ENCODE peak calls at places on chromosomes 5 and 9, in nine cellular contexts. Y is left ventricle myocardium inferior, V is GM23248, U is PC-9, D is iPS DF 6.9, H is gastrocnemius medialis, W is MM.1S, N is brain microvascular endothelial cell, E is BE2C. T is an unnamed sample. For H3K36me3, the result is how much of the 10 kb centered on the place peaks cover.

GRCh38 chr5:130331332-130331731 is 427.1 kb downstream of the CHSY3 start:
- DNase-seq in Y (no peak), V (no peak), U (no peak), D (no peak), H (no peak), W (no peak), N (no peak), E (no peak), T (no peak)

GRCh38 chr5:172837640-172838039 is 3.6 kb downstream of the ERGIC1 start:
- DNase-seq in Y (no peak), V (no peak), U (no peak), D (no peak), H (no peak), W (peak), N (no peak), E (no peak), T (peak)

GRCh38 chr5:8184455-8185063 is 315.6 kb downstream of the MTRR start:
- DNase-seq in Y (no peak), V (peak), U (no peak), D (peak), H (no peak), W (peak), N (peak), E (peak), T (no peak)

GRCh38 chr5:61275841-61276240 is 56.2 kb upstream of the ZSWIM6 start:
- DNase-seq in Y (peak), V (peak), U (no peak), D (no peak), H (peak), W (no peak), N (peak), E (no peak), T (no peak)

GRCh38 chr5:96229173-96229572 is 203.9 kb downstream of the PCSK1 start:
- DNase-seq in Y (no peak), V (no peak), U (no peak), D (no peak), H (no peak), W (no peak), N (no peak), E (no peak), T (no peak)

GRCh38 chr9:113620377-113621161 is 157.0 kb downstream of the RGS3 start:
- DNase-seq in Y (peak), V (peak), U (peak), D (peak), H (no peak), W (no peak), N (peak), E (peak), T (no peak)

GRCh38 chr9:37669232-37669631 is 18.5 kb downstream of the FRMPD1 start:
- DNase-seq in Y (no peak), V (no peak), U (no peak), D (no peak), H (no peak), W (no peak), N (no peak), E (no peak), T (no peak)

GRCh38 chr9:105026451-105026850 is 98.5 kb upstream of the ABCA1 start:
- DNase-seq in Y (no peak), V (peak), U (no peak), D (no peak), H (no peak), W (no peak), N (peak), E (no peak), T (no peak)

GRCh38 chr9:69745716-69746538 is 13.9 kb downstream of the PTAR1 start:
- DNase-seq in Y (no peak), V (peak), U (no peak), D (no peak), H (no peak), W (no peak), N (no peak), E (peak), T (no peak)

GRCh38 chr9:37503736-37504135 is 18.0 kb downstream of the POLR1E start:
- DNase-seq in Y (no peak), V (peak), U (no peak), D (no peak), H (no peak), W (no peak), N (peak), E (no peak), T (no peak)

GRCh38 chr9:82431121-82431520 is 442.5 kb downstream of the SPATA31D1 start:
- DNase-seq in Y (no peak), V (no peak), U (no peak), D (no peak), H (no peak), W (no peak), N (no peak), E (no peak), T (no peak)

GRCh38 chr5:3002230-3002629 is 250.8 kb upstream of the IRX2 start:
- DNase-seq in Y (no peak), V (no peak), U (no peak), D (no peak), H (no peak), W (no peak), N (no peak), E (no peak), T (no peak)

GRCh38 chr5:143066556-143067281 is 296.5 kb downstream of the ARHGAP26 start:
- DNase-seq in Y (peak), V (peak), U (no peak), D (no peak), H (peak), W (peak), N (no peak), E (no peak), T (no peak)

GRCh38 chr5:94658272-94658671 is 39.8 kb downstream of the SLF1 start:
- DNase-seq in Y (no peak), V (no peak), U (no peak), D (no peak), H (no peak), W (no peak), N (no peak), E (no peak), T (no peak)

GRCh38 chr9:130996672-130997394 is 12.1 kb upstream of the LAMC3 start:
- DNase-seq in Y (no peak), V (no peak), U (no peak), D (no peak), H (no peak), W (no peak), N (no peak), E (no peak), T (no peak)

GRCh38 chr9:7802666-7803065 is 3.1 kb upstream of the DMAC1 start:
- DNase-seq in Y (no peak), V (peak), U (no peak), D (no peak), H (no peak), W (no peak), N (no peak), E (no peak), T (no peak)

GRCh38 chr5:61407706-61408105 is 75.6 kb downstream of the ZSWIM6 start:
- DNase-seq in Y (no peak), V (no peak), U (no peak), D (no peak), H (no peak), W (no peak), N (no peak), E (no peak), T (no peak)

GRCh38 chr9:84670106-84670800 is 724 bp downstream of the NTRK2 start:
- DNase-seq in Y (peak), V (peak), U (no peak), D (no peak), H (no peak), W (peak), N (no peak), E (no peak), T (no peak)

GRCh38 chr5:176825234-176825633 is 14.9 kb downstream of the UNC5A start:
- DNase-seq in Y (no peak), V (no peak), U (no peak), D (no peak), H (no peak), W (no peak), N (no peak), E (no peak), T (no peak)

GRCh38 chr5:140828402-140828737 is 610 bp downstream of the PCDHA6 start:
- DNase-seq in Y (no peak), V (no peak), U (no peak), D (no peak), H (no peak), W (no peak), N (no peak), E (no peak), T (no peak)

GRCh38 chr9:106588601-106589000 is 274.4 kb upstream of the ZNF462 start:
- DNase-seq in Y (no peak), V (no peak), U (peak), D (no peak), H (no peak), W (no peak), N (no peak), E (no peak), T (no peak)

GRCh38 chr9:107667700-107668099 is 178.1 kb upstream of the KLF4 start:
- DNase-seq in Y (peak), V (no peak), U (no peak), D (no peak), H (no peak), W (no peak), N (no peak), E (no peak), T (no peak)

GRCh38 chr5:137592317-137592716 is 93.2 kb upstream of the SPOCK1 start:
- DNase-seq in Y (no peak), V (no peak), U (no peak), D (no peak), H (no peak), W (no peak), N (no peak), E (no peak), T (no peak)

DNA sequence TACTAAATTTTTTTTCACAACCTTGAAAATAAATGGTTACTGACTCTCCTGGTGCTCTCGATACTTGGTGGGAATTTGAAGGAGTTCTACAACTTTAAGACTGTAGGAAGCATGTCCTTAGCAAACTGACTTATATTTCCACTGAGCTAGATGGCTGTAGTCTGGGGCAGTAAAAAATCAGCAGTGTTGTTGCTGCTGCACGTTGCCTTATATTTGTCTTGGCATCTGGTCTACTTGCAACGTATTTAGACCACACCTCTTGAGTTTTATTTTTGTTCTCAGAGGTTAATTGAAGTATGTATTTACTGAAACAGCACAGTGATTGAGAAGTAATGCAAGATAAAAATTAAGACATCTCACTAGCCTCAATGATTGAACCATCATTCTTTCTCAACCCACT is 76.3 kb downstream of the ERMP1 start:
- DNase-seq in Y (no peak), V (no peak), U (no peak), D (no peak), H (no peak), W (no peak), N (no peak), E (no peak), T (no peak)
- H3K36me3 ChIP-seq in Y (half or more), V (half or more), U (under half), D (under half), H (half or more), W (under half), N (under half), E (under half), T (under half)

GRCh38 chr5:180647465-180647864 is 1.9 kb downstream of the FLT4 start:
- DNase-seq in Y (no peak), V (no peak), U (no peak), D (no peak), H (no peak), W (no peak), N (no peak), E (no peak), T (no peak)
- H3K36me3 ChIP-seq in Y (under half), V (under half), U (under half), D (under half), H (under half), W (under half), N (under half), E (under half), T (under half)

GRCh38 chr5:83493644-83494043 is 22.1 kb downstream of the VCAN start:
- DNase-seq in Y (no peak), V (no peak), U (no peak), D (no peak), H (no peak), W (no peak), N (no peak), E (no peak), T (no peak)
- H3K36me3 ChIP-seq in Y (under half), V (half or more), U (under half), D (under half), H (under half), W (under half), N (half or more), E (under half), T (under half)

GRCh38 chr5:36173426-36173825 is 21.5 kb downstream of the SKP2 start:
- DNase-seq in Y (no peak), V (no peak), U (no peak), D (no peak), H (no peak), W (no peak), N (no peak), E (no peak), T (no peak)

GRCh38 chr5:36172593-36172992 is 20.7 kb downstream of the SKP2 start:
- DNase-seq in Y (no peak), V (no peak), U (no peak), D (no peak), H (no peak), W (no peak), N (no peak), E (no peak), T (no peak)

GRCh38 chr5:36174119-36174518 is 22.2 kb downstream of the SKP2 start:
- DNase-seq in Y (no peak), V (no peak), U (no peak), D (no peak), H (no peak), W (no peak), N (no peak), E (no peak), T (no peak)

GRCh38 chr5:36177154-36177553 is 25.2 kb downstream of the SKP2 start:
- DNase-seq in Y (no peak), V (no peak), U (no peak), D (no peak), H (no peak), W (peak), N (no peak), E (no peak), T (no peak)

GRCh38 chr5:36175043-36175442 is 23.1 kb downstream of the SKP2 start:
- DNase-seq in Y (no peak), V (no peak), U (no peak), D (no peak), H (no peak), W (no peak), N (no peak), E (no peak), T (no peak)
- H3K36me3 ChIP-seq in Y (half or more), V (half or more), U (half or more), D (under half), H (under half), W (under half), N (under half), E (half or more), T (under half)

DNA sequence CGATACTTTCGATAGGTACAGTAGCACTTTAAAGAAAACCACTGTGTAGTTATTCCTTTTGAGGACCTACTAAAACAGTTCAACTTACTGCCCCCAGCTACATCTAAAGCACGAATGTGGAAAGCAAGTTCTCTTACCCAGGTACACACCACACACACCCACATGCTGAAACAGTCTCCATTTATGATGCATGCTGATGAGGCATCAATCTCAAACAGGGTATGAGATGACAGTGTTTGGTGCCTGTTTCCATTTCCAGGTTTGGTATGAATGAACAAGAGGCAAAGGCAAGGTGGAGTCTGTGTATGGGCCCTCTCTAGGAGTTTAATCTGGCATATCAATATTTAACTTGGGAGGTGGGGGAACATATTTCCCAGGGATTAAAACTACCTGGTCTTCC is 13.9 kb downstream of the HMGXB3 start:
- DNase-seq in Y (no peak), V (no peak), U (no peak), D (no peak), H (no peak), W (no peak), N (no peak), E (no peak), T (no peak)
- H3K36me3 ChIP-seq in Y (half or more), V (half or more), U (half or more), D (under half), H (half or more), W (under half), N (half or more), E (half or more), T (half or more)

DNA sequence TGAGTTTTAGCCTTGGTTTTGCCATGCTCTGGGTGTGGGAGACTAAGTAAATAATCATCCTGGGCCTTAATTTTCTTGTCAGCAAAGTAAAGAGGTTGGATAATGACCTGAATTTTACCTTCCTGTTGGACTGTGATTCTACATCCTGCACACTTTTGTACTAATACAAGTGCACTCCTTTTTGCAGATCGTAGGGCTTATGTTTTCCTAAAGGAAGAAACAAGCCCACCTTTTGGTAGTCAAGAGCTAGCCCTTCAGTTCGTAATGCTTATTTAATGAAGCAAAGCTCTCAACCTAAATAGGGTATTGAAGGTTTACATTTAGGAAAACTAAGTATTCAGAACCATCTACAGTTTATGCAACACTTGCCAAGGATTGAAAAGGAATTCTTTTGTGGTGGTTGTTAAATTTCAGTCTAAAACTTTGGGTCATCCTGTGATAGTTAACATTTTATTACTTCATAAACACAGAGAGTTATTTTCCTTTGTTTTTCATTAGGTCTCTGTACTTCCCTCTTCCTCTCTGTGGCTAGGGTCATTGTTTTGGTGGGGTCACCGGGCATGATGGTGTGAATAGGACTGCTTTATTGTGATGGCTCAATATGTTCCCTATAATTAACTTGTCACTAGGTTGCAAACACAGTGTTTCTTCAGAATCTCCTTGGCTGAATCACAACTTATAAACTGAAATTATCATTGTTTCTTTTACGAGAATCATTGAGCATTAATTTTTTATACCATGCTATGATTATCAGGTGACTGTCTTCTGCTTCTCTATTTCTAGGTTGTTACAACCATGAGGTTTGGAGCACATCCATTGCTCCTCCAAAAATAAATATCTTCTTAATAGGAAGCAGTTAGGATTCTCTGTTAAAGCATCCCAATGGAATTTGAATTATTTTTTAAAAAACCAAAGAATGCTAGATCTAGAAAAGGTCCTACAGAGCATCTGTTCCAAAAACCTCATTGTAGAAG is 28.5 kb downstream of the SPINK5 start:
- DNase-seq in Y (no peak), V (no peak), U (no peak), D (no peak), H (no peak), W (no peak), N (no peak), E (no peak), T (no peak)
- H3K36me3 ChIP-seq in Y (under half), V (under half), U (under half), D (under half), H (under half), W (under half), N (under half), E (under half), T (under half)